ENCODE peak calls at places on chromosomes 3 and 15, in five cellular contexts. One of them, this sample, is unnamed.
A peak's percentile ranks its signal among the peaks of the same experiment; 100 is the strongest.

GRCh38 chr3:31043184-31043819 is 148.8 kb upstream of the GADL1 start:
- DNase-seq in nephron progenitor cell: no peak
- DNase-seq in HFFc6: peak; percentile 35
- DNase-seq in EL: peak; percentile 66
- DNase-seq in activated CD4-positive, CD25-positive, alpha-beta regulatory T cell treated with anti-CD3 and anti-CD28 coated beads, Interleukin-2, amount 50 U/mL, for 16 hours: no peak
- DNase-seq in this sample: no peak

GRCh38 chr3:149604125-149604851 is 53.5 kb downstream of the WWTR1 start:
- DNase-seq in EL: peak; percentile 46
- DNase-seq in HFFc6: no peak
- DNase-seq in nephron progenitor cell: no peak
- DNase-seq in activated CD4-positive, CD25-positive, alpha-beta regulatory T cell treated with anti-CD3 and anti-CD28 coated beads, Interleukin-2, amount 50 U/mL, for 16 hours: no peak
- DNase-seq in this sample: no peak

GRCh38 chr3:15299036-15299435 is 33.4 kb downstream of the SH3BP5 start:
- DNase-seq in nephron progenitor cell: no peak
- DNase-seq in HFFc6: no peak
- DNase-seq in EL: no peak
- DNase-seq in activated CD4-positive, CD25-positive, alpha-beta regulatory T cell treated with anti-CD3 and anti-CD28 coated beads, Interleukin-2, amount 50 U/mL, for 16 hours: no peak
- DNase-seq in this sample: peak; percentile 55

GRCh38 chr15:36614016-36614415 is 34.6 kb downstream of the CDIN1 start:
- DNase-seq in activated CD4-positive, CD25-positive, alpha-beta regulatory T cell treated with anti-CD3 and anti-CD28 coated beads, Interleukin-2, amount 50 U/mL, for 16 hours: no peak
- DNase-seq in EL: no peak
- DNase-seq in nephron progenitor cell: no peak
- DNase-seq in HFFc6: no peak
- DNase-seq in this sample: no peak

GRCh38 chr15:65286069-65286703 is 497 bp downstream of the PARP16 start:
- DNase-seq in HFFc6: no peak
- DNase-seq in EL: peak; percentile 42
- DNase-seq in activated CD4-positive, CD25-positive, alpha-beta regulatory T cell treated with anti-CD3 and anti-CD28 coated beads, Interleukin-2, amount 50 U/mL, for 16 hours: no peak
- DNase-seq in nephron progenitor cell: peak; percentile 67
- DNase-seq in this sample: no peak

GRCh38 chr3:61568127-61568526 is 6.8 kb downstream of the PTPRG start:
- DNase-seq in HFFc6: no peak
- DNase-seq in activated CD4-positive, CD25-positive, alpha-beta regulatory T cell treated with anti-CD3 and anti-CD28 coated beads, Interleukin-2, amount 50 U/mL, for 16 hours: no peak
- DNase-seq in nephron progenitor cell: no peak
- DNase-seq in EL: no peak
- DNase-seq in this sample: no peak

GRCh38 chr3:125401402-125401801 is 26.3 kb upstream of the ZNF148 start:
- DNase-seq in nephron progenitor cell: no peak
- DNase-seq in HFFc6: peak; percentile 45
- DNase-seq in activated CD4-positive, CD25-positive, alpha-beta regulatory T cell treated with anti-CD3 and anti-CD28 coated beads, Interleukin-2, amount 50 U/mL, for 16 hours: no peak
- DNase-seq in EL: peak; percentile 80
- DNase-seq in this sample: no peak

GRCh38 chr3:156551746-156552145 is 3.2 kb downstream of the SSR3 start:
- DNase-seq in EL: peak; percentile 94
- DNase-seq in nephron progenitor cell: no peak
- DNase-seq in HFFc6: peak; percentile 80
- DNase-seq in activated CD4-positive, CD25-positive, alpha-beta regulatory T cell treated with anti-CD3 and anti-CD28 coated beads, Interleukin-2, amount 50 U/mL, for 16 hours: no peak
- DNase-seq in this sample: no peak

GRCh38 chr3:151016421-151016820 is 43.9 kb upstream of the CLRN1 start:
- DNase-seq in nephron progenitor cell: no peak
- DNase-seq in activated CD4-positive, CD25-positive, alpha-beta regulatory T cell treated with anti-CD3 and anti-CD28 coated beads, Interleukin-2, amount 50 U/mL, for 16 hours: no peak
- DNase-seq in EL: peak; percentile 21
- DNase-seq in HFFc6: peak; percentile 52
- DNase-seq in this sample: no peak

GRCh38 chr3:15327941-15328340 is 4.4 kb downstream of the SH3BP5 start:
- DNase-seq in HFFc6: no peak
- DNase-seq in nephron progenitor cell: no peak
- DNase-seq in activated CD4-positive, CD25-positive, alpha-beta regulatory T cell treated with anti-CD3 and anti-CD28 coated beads, Interleukin-2, amount 50 U/mL, for 16 hours: no peak
- DNase-seq in EL: no peak
- DNase-seq in this sample: peak; percentile 59

GRCh38 chr15:62641782-62642181 is 400.8 kb upstream of the TPM1 start:
- DNase-seq in EL: no peak
- DNase-seq in HFFc6: no peak
- DNase-seq in activated CD4-positive, CD25-positive, alpha-beta regulatory T cell treated with anti-CD3 and anti-CD28 coated beads, Interleukin-2, amount 50 U/mL, for 16 hours: no peak
- DNase-seq in nephron progenitor cell: no peak
- DNase-seq in this sample: no peak

GRCh38 chr3:39067286-39067685 is 15.5 kb downstream of the WDR48 start:
- DNase-seq in nephron progenitor cell: no peak
- DNase-seq in HFFc6: no peak
- DNase-seq in EL: no peak
- DNase-seq in activated CD4-positive, CD25-positive, alpha-beta regulatory T cell treated with anti-CD3 and anti-CD28 coated beads, Interleukin-2, amount 50 U/mL, for 16 hours: no peak
- DNase-seq in this sample: no peak

GRCh38 chr15:73225358-73226015 is 143.3 kb downstream of the HCN4 start:
- DNase-seq in EL: no peak
- DNase-seq in nephron progenitor cell: no peak
- DNase-seq in HFFc6: no peak
- DNase-seq in activated CD4-positive, CD25-positive, alpha-beta regulatory T cell treated with anti-CD3 and anti-CD28 coated beads, Interleukin-2, amount 50 U/mL, for 16 hours: no peak
- DNase-seq in this sample: no peak

GRCh38 chr3:67854663-67855062 is 200.3 kb upstream of the SUCLG2 start:
- DNase-seq in HFFc6: no peak
- DNase-seq in EL: no peak
- DNase-seq in activated CD4-positive, CD25-positive, alpha-beta regulatory T cell treated with anti-CD3 and anti-CD28 coated beads, Interleukin-2, amount 50 U/mL, for 16 hours: no peak
- DNase-seq in nephron progenitor cell: no peak
- DNase-seq in this sample: no peak

GRCh38 chr3:106589306-106589942 is 720.6 kb upstream of the CBLB start:
- DNase-seq in activated CD4-positive, CD25-positive, alpha-beta regulatory T cell treated with anti-CD3 and anti-CD28 coated beads, Interleukin-2, amount 50 U/mL, for 16 hours: no peak
- DNase-seq in nephron progenitor cell: no peak
- DNase-seq in HFFc6: no peak
- DNase-seq in EL: no peak
- DNase-seq in this sample: no peak

GRCh38 chr3:112894258-112894657 is 47.6 kb upstream of the CD200R1L start:
- DNase-seq in activated CD4-positive, CD25-positive, alpha-beta regulatory T cell treated with anti-CD3 and anti-CD28 coated beads, Interleukin-2, amount 50 U/mL, for 16 hours: no peak
- DNase-seq in EL: peak; percentile 24
- DNase-seq in HFFc6: peak; percentile 16
- DNase-seq in nephron progenitor cell: no peak
- DNase-seq in this sample: no peak

GRCh38 chr3:22228705-22229104 is 477.7 kb upstream of the ZNF385D start:
- DNase-seq in EL: no peak
- DNase-seq in nephron progenitor cell: no peak
- DNase-seq in activated CD4-positive, CD25-positive, alpha-beta regulatory T cell treated with anti-CD3 and anti-CD28 coated beads, Interleukin-2, amount 50 U/mL, for 16 hours: no peak
- DNase-seq in HFFc6: no peak
- DNase-seq in this sample: no peak

GRCh38 chr3:71881041-71881440 is 96.1 kb upstream of the PROK2 start:
- DNase-seq in activated CD4-positive, CD25-positive, alpha-beta regulatory T cell treated with anti-CD3 and anti-CD28 coated beads, Interleukin-2, amount 50 U/mL, for 16 hours: no peak
- DNase-seq in nephron progenitor cell: no peak
- DNase-seq in HFFc6: no peak
- DNase-seq in EL: no peak
- DNase-seq in this sample: no peak

GRCh38 chr3:138862924-138863775 is 28.4 kb upstream of the PIK3CB start:
- DNase-seq in EL: peak; percentile 65
- DNase-seq in activated CD4-positive, CD25-positive, alpha-beta regulatory T cell treated with anti-CD3 and anti-CD28 coated beads, Interleukin-2, amount 50 U/mL, for 16 hours: no peak
- DNase-seq in HFFc6: peak; percentile 49
- DNase-seq in nephron progenitor cell: no peak
- DNase-seq in this sample: no peak

GRCh38 chr15:52113246-52113645 is 671 bp upstream of the BCL2L10 start:
- DNase-seq in HFFc6: no peak
- DNase-seq in activated CD4-positive, CD25-positive, alpha-beta regulatory T cell treated with anti-CD3 and anti-CD28 coated beads, Interleukin-2, amount 50 U/mL, for 16 hours: no peak
- DNase-seq in nephron progenitor cell: no peak
- DNase-seq in EL: no peak
- DNase-seq in this sample: no peak

GRCh38 chr3:7709383-7710082 is 792.1 kb upstream of the LMCD1 start:
- DNase-seq in EL: no peak
- DNase-seq in HFFc6: no peak
- DNase-seq in nephron progenitor cell: no peak
- DNase-seq in activated CD4-positive, CD25-positive, alpha-beta regulatory T cell treated with anti-CD3 and anti-CD28 coated beads, Interleukin-2, amount 50 U/mL, for 16 hours: no peak
- DNase-seq in this sample: no peak

GRCh38 chr3:184399410-184399809 is 19.6 kb downstream of the CHRD start:
- DNase-seq in nephron progenitor cell: no peak
- DNase-seq in HFFc6: peak; percentile 85
- DNase-seq in activated CD4-positive, CD25-positive, alpha-beta regulatory T cell treated with anti-CD3 and anti-CD28 coated beads, Interleukin-2, amount 50 U/mL, for 16 hours: no peak
- DNase-seq in EL: peak; percentile 87
- DNase-seq in this sample: peak; percentile 58

GRCh38 chr15:35170216-35170615 is 85.1 kb upstream of the NANOGP8 start:
- DNase-seq in EL: peak; percentile 8
- DNase-seq in nephron progenitor cell: no peak
- DNase-seq in activated CD4-positive, CD25-positive, alpha-beta regulatory T cell treated with anti-CD3 and anti-CD28 coated beads, Interleukin-2, amount 50 U/mL, for 16 hours: no peak
- DNase-seq in HFFc6: peak; percentile 6
- DNase-seq in this sample: no peak

GRCh38 chr15:73873889-73874511 is 636 bp downstream of the TBC1D21 start:
- DNase-seq in EL: peak; percentile 53
- DNase-seq in nephron progenitor cell: peak; percentile 31
- DNase-seq in HFFc6: peak; percentile 55
- DNase-seq in activated CD4-positive, CD25-positive, alpha-beta regulatory T cell treated with anti-CD3 and anti-CD28 coated beads, Interleukin-2, amount 50 U/mL, for 16 hours: no peak
- DNase-seq in this sample: peak; percentile 52

GRCh38 chr15:28037969-28038640 is 61.0 kb downstream of the OCA2 start:
- DNase-seq in HFFc6: no peak
- DNase-seq in activated CD4-positive, CD25-positive, alpha-beta regulatory T cell treated with anti-CD3 and anti-CD28 coated beads, Interleukin-2, amount 50 U/mL, for 16 hours: no peak
- DNase-seq in EL: no peak
- DNase-seq in nephron progenitor cell: no peak
- DNase-seq in this sample: no peak

GRCh38 chr3:151673974-151674373 is 59.8 kb upstream of the AADACL2 start:
- DNase-seq in HFFc6: no peak
- DNase-seq in activated CD4-positive, CD25-positive, alpha-beta regulatory T cell treated with anti-CD3 and anti-CD28 coated beads, Interleukin-2, amount 50 U/mL, for 16 hours: no peak
- DNase-seq in EL: no peak
- DNase-seq in nephron progenitor cell: no peak
- DNase-seq in this sample: no peak

GRCh38 chr3:196198081-196198675 is 13.0 kb downstream of the ZDHHC19 start:
- DNase-seq in HFFc6: no peak
- DNase-seq in EL: no peak
- DNase-seq in activated CD4-positive, CD25-positive, alpha-beta regulatory T cell treated with anti-CD3 and anti-CD28 coated beads, Interleukin-2, amount 50 U/mL, for 16 hours: no peak
- DNase-seq in nephron progenitor cell: no peak
- DNase-seq in this sample: no peak

GRCh38 chr15:62606376-62607164 is 436.0 kb upstream of the TPM1 start:
- DNase-seq in EL: peak; percentile 99
- DNase-seq in nephron progenitor cell: no peak
- DNase-seq in activated CD4-positive, CD25-positive, alpha-beta regulatory T cell treated with anti-CD3 and anti-CD28 coated beads, Interleukin-2, amount 50 U/mL, for 16 hours: no peak
- DNase-seq in HFFc6: peak; percentile 99
- DNase-seq in this sample: no peak

GRCh38 chr3:11522953-11523792 is 120.5 kb downstream of the VGLL4 start:
- DNase-seq in nephron progenitor cell: peak; percentile 32
- DNase-seq in HFFc6: no peak
- DNase-seq in activated CD4-positive, CD25-positive, alpha-beta regulatory T cell treated with anti-CD3 and anti-CD28 coated beads, Interleukin-2, amount 50 U/mL, for 16 hours: no peak
- DNase-seq in EL: no peak
- DNase-seq in this sample: no peak

GRCh38 chr3:53750253-53751210 is 95.7 kb downstream of the CHDH start:
- DNase-seq in EL: no peak
- DNase-seq in HFFc6: no peak
- DNase-seq in activated CD4-positive, CD25-positive, alpha-beta regulatory T cell treated with anti-CD3 and anti-CD28 coated beads, Interleukin-2, amount 50 U/mL, for 16 hours: no peak
- DNase-seq in nephron progenitor cell: no peak
- DNase-seq in this sample: no peak

This sample was measured in tibial artery.